ENCODE peak calls at places on chromosomes 3 and 15, in six cellular contexts. T is HEK293T, E is activated T-helper 1 cell treated with Interleukin-2 at 50 U/mL for 16 hours, R is cardiac fibroblast, X is WTC11, M is left cardiac atrium. U is an unnamed sample.

GRCh38 chr3:127781411-127782001 is 40.8 kb downstream of the MGLL start:
- DNase-seq in T (no peak), E (no peak), R (peak), X (no peak), M (peak), U (peak)

GRCh38 chr3:9550999-9551398 is 2.6 kb downstream of the LHFPL4 start:
- DNase-seq in T (no peak), E (no peak), R (no peak), X (no peak), M (no peak), U (no peak)

GRCh38 chr3:182936239-182936946 is 43.9 kb downstream of the DCUN1D1 start:
- DNase-seq in T (no peak), E (no peak), R (no peak), X (no peak), M (no peak), U (no peak)

GRCh38 chr15:89143503-89144162 is 55.4 kb downstream of the ABHD2 start:
- DNase-seq in T (no peak), E (no peak), R (peak), X (no peak), M (no peak), U (no peak)

GRCh38 chr3:14216257-14217048 is 37.8 kb downstream of the LSM3 start:
- DNase-seq in T (peak), E (peak), R (peak), X (peak), M (peak), U (no peak)

GRCh38 chr15:25543156-25543555 is 104.3 kb upstream of the UBE3A start:
- DNase-seq in T (no peak), E (no peak), R (peak), X (no peak), M (peak), U (no peak)

GRCh38 chr3:73623996-73624362 is 762 bp downstream of the PDZRN3 start:
- DNase-seq in T (peak), E (no peak), R (peak), X (peak), M (peak), U (peak)

GRCh38 chr3:12893247-12893646 is 51.9 kb upstream of the RPL32 start:
- DNase-seq in T (no peak), E (no peak), R (no peak), X (no peak), M (no peak), U (no peak)

GRCh38 chr15:39580630-39581500 is at the start of gene THBS1:
- DNase-seq in T (peak), E (no peak), R (peak), X (peak), M (peak), U (peak)

GRCh38 chr3:55782351-55782750 is 295.2 kb upstream of the WNT5A start:
- DNase-seq in T (no peak), E (no peak), R (no peak), X (no peak), M (no peak), U (no peak)

GRCh38 chr3:142649996-142650693 is 54.0 kb downstream of the PLS1 start:
- DNase-seq in T (no peak), E (no peak), R (peak), X (no peak), M (no peak), U (no peak)

GRCh38 chr3:128054363-128054762 is 2.1 kb downstream of the SEC61A1 start:
- DNase-seq in T (no peak), E (no peak), R (peak), X (no peak), M (no peak), U (no peak)

GRCh38 chr3:188780188-188781147 is 391.3 kb upstream of the TPRG1 start:
- DNase-seq in T (no peak), E (no peak), R (peak), X (no peak), M (peak), U (peak)

GRCh38 chr3:37262816-37263393 is 88.5 kb upstream of the LRRFIP2 start:
- DNase-seq in T (no peak), E (no peak), R (peak), X (no peak), M (no peak), U (no peak)

GRCh38 chr3:170367797-170368196 is 10.3 kb downstream of the SKIL start:
- DNase-seq in T (no peak), E (no peak), R (no peak), X (no peak), M (no peak), U (no peak)

GRCh38 chr3:110178965-110179364 is 841.6 kb upstream of the DPPA4 start:
- DNase-seq in T (no peak), E (no peak), R (peak), X (no peak), M (no peak), U (no peak)

GRCh38 chr3:10925436-10926260 is 66.9 kb upstream of the SLC6A1 start:
- DNase-seq in T (no peak), E (no peak), R (no peak), X (no peak), M (no peak), U (no peak)

GRCh38 chr3:132317229-132317948 is at the start of gene ACP3:
- DNase-seq in T (peak), E (no peak), R (peak), X (no peak), M (peak), U (peak)

GRCh38 chr3:42501321-42501680 is 1.1 kb upstream of the VIPR1 start:
- DNase-seq in T (no peak), E (no peak), R (no peak), X (peak), M (no peak), U (no peak)

GRCh38 chr3:129231331-129232119 is 17.9 kb upstream of the COPG1 start:
- DNase-seq in T (no peak), E (no peak), R (peak), X (no peak), M (no peak), U (no peak)

GRCh38 chr3:40971191-40972168 is 227.8 kb upstream of the CTNNB1 start:
- DNase-seq in T (no peak), E (no peak), R (peak), X (no peak), M (peak), U (peak)

GRCh38 chr3:138469869-138470268 is 35.5 kb downstream of the ESYT3 start:
- DNase-seq in T (no peak), E (no peak), R (no peak), X (no peak), M (no peak), U (no peak)

GRCh38 chr15:69548367-69548766 is 95.7 kb downstream of the RPLP1 start:
- DNase-seq in T (no peak), E (no peak), R (no peak), X (no peak), M (no peak), U (no peak)

GRCh38 chr15:89666858-89667705 is 11.8 kb upstream of the KIF7 start:
- DNase-seq in T (peak), E (no peak), R (no peak), X (no peak), M (no peak), U (no peak)

GRCh38 chr15:71106802-71107500 is 8.3 kb upstream of the THSD4 start:
- DNase-seq in T (no peak), E (no peak), R (no peak), X (no peak), M (no peak), U (no peak)

GRCh38 chr3:71582612-71583568 is 638 bp downstream of the FOXP1 start:
- DNase-seq in T (peak), E (peak), R (peak), X (peak), M (peak), U (peak)

GRCh38 chr3:110234831-110235230 is 836.8 kb upstream of the NECTIN3 start:
- DNase-seq in T (no peak), E (no peak), R (peak), X (no peak), M (no peak), U (no peak)

GRCh38 chr3:88219138-88219792 is 69.5 kb downstream of the C3orf38 start:
- DNase-seq in T (peak), E (no peak), R (peak), X (peak), M (no peak), U (no peak)

GRCh38 chr15:55909036-55909811 is 84.2 kb downstream of the NEDD4 start:
- DNase-seq in T (no peak), E (no peak), R (peak), X (no peak), M (no peak), U (peak)

U was measured in psoas muscle.